ENCODE peak calls at places on chromosomes 4 and X, in four cellular contexts. F, V, D and C are unnamed samples.

GRCh38 chr4:100299019-100299418 is 108.8 kb upstream of the DDIT4L start:
- DNase-seq in V (peak; percentile 66), F (peak; percentile 80), D (peak; percentile 55), C (peak; percentile 42)

GRCh38 chr4:177667687-177668086 is 225.4 kb upstream of the AGA start:
- DNase-seq in V (no peak), D (peak; percentile 2), F (no peak), C (no peak)

GRCh38 chr4:81682492-81682891 is 210.8 kb upstream of the RASGEF1B start:
- DNase-seq in F (no peak), D (peak; percentile 61), V (no peak), C (no peak)

GRCh38 chr4:48212165-48212564 is 57.5 kb downstream of the TEC start:
- DNase-seq in D (no peak), V (no peak), F (no peak), C (no peak)

GRCh38 chr4:157048248-157048647 is 27.7 kb upstream of the GLRB start:
- DNase-seq in F (no peak), V (peak; percentile 72), D (no peak), C (no peak)

GRCh38 chrX:31670245-31670644 is 598.4 kb upstream of the FTHL17 start:
- DNase-seq in F (no peak), V (no peak), D (peak; percentile 4), C (no peak)

GRCh38 chr4:168630445-168631187 is 133.8 kb downstream of the PALLD start:
- DNase-seq in F (peak; percentile 91), D (no peak), V (no peak), C (no peak)

GRCh38 chr4:119517361-119518229 is 111.0 kb downstream of the PDE5A start:
- DNase-seq in V (no peak), D (no peak), F (no peak), C (no peak)

GRCh38 chr4:100081511-100081910 is 108.8 kb downstream of the DDIT4L start:
- DNase-seq in V (no peak), D (no peak), F (peak; percentile 90), C (no peak)

GRCh38 chrX:107766470-107767140 is 9.0 kb downstream of the TSC22D3 start:
- DNase-seq in V (peak; percentile 73), F (peak; percentile 68), D (no peak), C (peak; percentile 31)

GRCh38 chr4:58732973-58733372 is 1622.8 kb upstream of the IGFBP7 start:
- DNase-seq in F (no peak), D (no peak), V (no peak), C (no peak)

GRCh38 chr4:159280442-159281172 is 177.7 kb downstream of the RAPGEF2 start:
- DNase-seq in F (no peak), D (no peak), V (no peak), C (no peak)

GRCh38 chr4:1249148-1249730 is 309 bp upstream of the CTBP1 start:
- DNase-seq in F (peak; percentile 42), D (peak; percentile 97), V (peak; percentile 92), C (peak; percentile 85)

GRCh38 chrX:38798956-38799355 is 2.3 kb upstream of the MID1IP1 start:
- DNase-seq in V (no peak), D (no peak), F (peak; percentile 67), C (no peak)

GRCh38 chrX:116272328-116272727 is 101.8 kb downstream of the AGTR2 start:
- DNase-seq in V (no peak), D (no peak), F (peak; percentile 96), C (no peak)

GRCh38 chr4:125639182-125639621 is 324.4 kb downstream of the FAT4 start:
- DNase-seq in V (no peak), D (peak; percentile 34), F (no peak), C (peak; percentile 7)

GRCh38 chr4:41935652-41936021 is 408 bp downstream of the TMEM33 start:
- DNase-seq in D (no peak), V (no peak), F (peak; percentile 43), C (no peak)

GRCh38 chrX:71809886-71810285 is 46.7 kb downstream of the CXorf49B start:
- DNase-seq in D (no peak), V (no peak), F (peak; percentile 40), C (no peak)

GRCh38 chr4:19961092-19961491 is 290.6 kb upstream of the SLIT2 start:
- DNase-seq in D (no peak), F (peak; percentile 37), V (no peak), C (no peak)

GRCh38 chr4:158170691-158171455 is 2.0 kb downstream of the GASK1B start:
- DNase-seq in D (no peak), F (peak; percentile 91), V (peak; percentile 78), C (peak; percentile 87)

GRCh38 chr4:1928356-1929235 is 57.4 kb downstream of the NSD2 start:
- DNase-seq in D (no peak), V (no peak), F (peak; percentile 12), C (no peak)

GRCh38 chr4:79249879-79250503 is 75.9 kb downstream of the NAA11 start:
- DNase-seq in F (no peak), V (no peak), D (no peak), C (no peak)

GRCh38 chr4:3442959-3443749 is 1.4 kb downstream of the HGFAC start:
- DNase-seq in F (no peak), V (no peak), D (peak; percentile 74), C (peak; percentile 54)

GRCh38 chrX:47751670-47752069 is 85.0 kb upstream of the ZNF81 start:
- DNase-seq in F (peak; percentile 20), D (peak; percentile 53), V (no peak), C (peak; percentile 16)
- TF ChIP-seq CTCF in F (peak; percentile 61), D (peak; percentile 56), V (no peak), C (no peak)

GRCh38 chrX:2145672-2146412 is 354.9 kb downstream of the DHRSX start:
- DNase-seq in D (no peak), V (no peak), F (no peak), C (no peak)
- H3K4me3 ChIP-seq in D (no peak overlapping the region), V (no peak overlapping the region), F (no peak overlapping the region), C (no peak overlapping the region)

GRCh38 chrX:39896951-39897740 is 200.6 kb downstream of the BCOR start:
- DNase-seq in D (peak; percentile 84), F (peak; percentile 74), V (peak; percentile 74), C (peak; percentile 20)
- TF ChIP-seq CTCF in D (peak; percentile 20), F (no peak), V (no peak), C (no peak)

GRCh38 chr4:73220815-73221214 is 37.8 kb downstream of the ANKRD17 start:
- DNase-seq in D (no peak), V (no peak), F (no peak), C (no peak)

GRCh38 chr4:73222466-73223257 is 35.9 kb downstream of the ANKRD17 start:
- DNase-seq in D (peak; percentile 60), F (peak; percentile 97), V (no peak), C (peak; percentile 87)

GRCh38 chr4:73221734-73222133 is 36.9 kb downstream of the ANKRD17 start:
- DNase-seq in V (no peak), F (no peak), D (no peak), C (no peak)

GRCh38 chr4:73224886-73225285 is 33.7 kb downstream of the ANKRD17 start:
- DNase-seq in V (no peak), F (no peak), D (no peak), C (no peak)

DNA sequence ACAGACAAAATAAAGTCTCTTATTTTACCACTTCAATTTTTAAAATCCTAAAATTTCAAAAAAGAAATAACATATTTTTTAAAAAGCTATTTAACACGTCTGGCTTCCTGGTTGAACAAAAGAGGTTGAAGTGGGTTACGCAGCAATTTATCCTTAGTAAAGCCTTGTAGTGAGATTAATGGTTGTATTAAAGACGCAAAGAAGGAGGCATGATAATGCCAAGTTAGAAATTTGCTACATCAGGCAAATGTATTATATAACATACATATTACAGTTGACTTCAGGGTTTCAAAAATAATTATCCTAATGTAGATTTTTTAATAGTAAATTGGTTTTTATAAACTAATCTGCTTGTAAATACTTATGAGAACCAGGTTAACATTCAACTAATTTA is 35.3 kb downstream of the ANKRD17 start:
- DNase-seq in V (no peak), F (no peak), D (no peak), C (no peak)
- H3K4me3 ChIP-seq in V (peak overlapping the region; percentile 55), F (no peak overlapping the region), D (peak overlapping the region; percentile 34), C (peak overlapping the region; percentile 60)

GRCh38 chr4:6716018-6716911 is at the start of gene BLOC1S4:
- DNase-seq in F (peak; percentile 82), D (peak; percentile 96), V (peak; percentile 91), C (peak; percentile 90)
- TF ChIP-seq CTCF in F (peak; percentile 29), D (peak; percentile 23), V (no peak), C (peak; percentile 25)

GRCh38 chr4:174265917-174266316 is 17.6 kb downstream of the FBXO8 start:
- DNase-seq in F (no peak), D (no peak), V (no peak), C (no peak)
- H3K4me3 ChIP-seq in F (no peak overlapping the region), D (no peak overlapping the region), V (no peak overlapping the region), C (no peak overlapping the region)

GRCh38 chrX:120308558-120308957 is 2.7 kb downstream of the TMEM255A start:
- DNase-seq in F (no peak), D (peak; percentile 86), V (no peak), C (peak; percentile 9)
- TF ChIP-seq CTCF in F (no peak), D (peak; percentile 63), V (no peak), C (no peak)

DNA sequence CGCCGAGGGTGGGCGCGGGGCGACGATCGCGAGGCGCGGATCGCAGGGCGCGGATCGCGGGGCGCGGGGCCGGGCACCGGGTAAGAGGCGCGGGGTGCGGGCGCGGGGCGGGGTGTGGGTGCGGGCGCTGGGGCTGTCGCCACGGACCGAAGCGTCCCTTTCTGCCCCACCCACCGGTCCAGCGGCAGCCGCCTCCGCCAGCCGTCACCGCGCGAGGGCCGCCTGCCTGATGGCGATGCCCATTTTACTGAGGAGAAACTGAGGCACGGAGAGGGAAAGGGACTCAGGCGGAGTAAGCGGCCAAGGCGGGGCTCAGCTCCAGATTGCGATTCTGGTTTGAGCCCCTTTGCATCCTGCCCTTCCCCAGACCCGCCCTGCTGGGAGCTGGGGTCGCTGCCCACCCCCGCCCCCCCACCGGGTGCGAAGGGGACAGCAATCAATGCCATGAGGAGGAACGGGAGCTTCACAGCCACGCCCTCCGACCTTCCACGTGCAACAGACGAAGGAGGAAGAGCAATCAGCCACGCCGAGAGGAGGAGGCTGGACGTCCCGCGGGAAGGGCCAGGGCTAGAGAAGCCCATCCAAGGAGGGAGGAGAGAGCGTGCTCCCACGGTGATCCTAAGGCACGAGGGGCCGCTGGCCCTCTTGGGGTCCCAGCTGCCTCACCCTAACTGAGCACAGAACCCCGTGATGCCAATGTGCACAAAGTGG is 10.9 kb upstream of the MAN2B2 start:
- DNase-seq in D (no peak), F (no peak), V (no peak), C (no peak)
- H3K4me3 ChIP-seq in D (peak overlapping the region; percentile 34), F (peak overlapping the region; percentile 41), V (peak overlapping the region; percentile 36), C (peak overlapping the region; percentile 14)

GRCh38 chrX:106170318-106170717 is 2.2 kb downstream of the PWWP3B start:
- DNase-seq in F (peak; percentile 27), D (no peak), V (no peak), C (no peak)
- TF ChIP-seq CTCF in F (peak; percentile 42), D (peak; percentile 56), V (no peak), C (peak; percentile 42)